ENCODE peak calls at places on chromosomes 6 and 20, in five cellular contexts. K, R, A, P and Y are unnamed samples. For H3K36me3, the result is how much of the 10 kb centered on the place peaks cover.

GRCh38 chr6:48036316-48036715 is 74.7 kb downstream of the PTCHD4 start:
- DNase-seq in A (no peak), R (peak), P (no peak), K (no peak), Y (no peak)

GRCh38 chr6:126657556-126658129 is 317.7 kb downstream of the CENPW start:
- DNase-seq in A (peak), R (peak), P (peak), K (peak), Y (peak)

GRCh38 chr6:75568965-75569364 is 32.7 kb upstream of the SENP6 start:
- DNase-seq in A (no peak), P (no peak), K (no peak), R (no peak), Y (no peak)

GRCh38 chr6:140828833-140829232 is 1303.9 kb upstream of the GJE1 start:
- DNase-seq in R (peak), A (no peak), P (no peak), K (no peak), Y (no peak)

GRCh38 chr20:432208-432607 is 24.1 kb downstream of the RBCK1 start:
- DNase-seq in A (no peak), R (no peak), P (no peak), K (no peak), Y (no peak)

GRCh38 chr20:6501061-6501460 is 266.4 kb upstream of the BMP2 start:
- DNase-seq in P (no peak), K (no peak), R (peak), A (no peak), Y (no peak)

GRCh38 chr6:82705579-82705978 is 342.0 kb downstream of the TPBG start:
- DNase-seq in R (no peak), P (no peak), K (no peak), A (no peak), Y (no peak)

GRCh38 chr6:110814488-110815259 is 595 bp downstream of the CDK19 start:
- DNase-seq in A (peak), P (peak), K (peak), R (peak), Y (peak)

GRCh38 chr6:111791415-111791814 is 81.8 kb downstream of the FYN start:
- DNase-seq in R (peak), A (no peak), P (no peak), K (peak), Y (no peak)

GRCh38 chr6:29509711-29510110 is 22.0 kb upstream of the MAS1L start:
- DNase-seq in K (no peak), A (no peak), R (no peak), P (no peak), Y (no peak)

GRCh38 chr20:20237093-20237959 is 130.6 kb upstream of the INSM1 start:
- DNase-seq in R (peak), P (peak), K (peak), A (peak), Y (peak)

GRCh38 chr6:44593539-44593944 is 206.0 kb downstream of the CDC5L start:
- DNase-seq in A (peak), P (peak), K (peak), R (peak), Y (peak)

GRCh38 chr20:13105864-13106457 is 97.2 kb downstream of the SPTLC3 start:
- DNase-seq in R (peak), K (peak), P (peak), A (no peak), Y (peak)

GRCh38 chr20:3168829-3169590 is 4.3 kb downstream of the LZTS3 start:
- DNase-seq in A (no peak), K (no peak), R (no peak), P (no peak), Y (no peak)

GRCh38 chr6:15366003-15366535 is 120.2 kb downstream of the JARID2 start:
- DNase-seq in P (no peak), A (no peak), K (no peak), R (no peak), Y (peak)

GRCh38 chr6:150418825-150419594 is 50.2 kb downstream of the IYD start:
- DNase-seq in A (no peak), R (peak), P (peak), K (peak), Y (peak)

GRCh38 chr20:10249048-10249770 is 30.6 kb downstream of the SNAP25 start:
- DNase-seq in K (peak), R (peak), P (no peak), A (no peak), Y (no peak)

GRCh38 chr6:39361657-39362486 is 39.4 kb upstream of the KCNK16 start:
- DNase-seq in A (peak), K (peak), R (peak), P (peak), Y (peak)

GRCh38 chr20:38728237-38728761 is 4.0 kb downstream of the SLC32A1 start:
- DNase-seq in A (no peak), P (peak), K (peak), R (no peak), Y (no peak)
- TF ChIP-seq EZH2 in A (no peak), P (no peak), K (no peak), R (peak), Y (no peak)

GRCh38 chr6:108656834-108657233 is 96.1 kb downstream of the FOXO3 start:
- DNase-seq in K (no peak), R (no peak), P (no peak), A (no peak), Y (no peak)

GRCh38 chr6:108661430-108661829 is 100.7 kb downstream of the FOXO3 start:
- DNase-seq in K (no peak), R (peak), A (no peak), P (no peak), Y (no peak)

GRCh38 chr6:108660251-108660650 is 99.5 kb downstream of the FOXO3 start:
- DNase-seq in P (no peak), R (no peak), A (no peak), K (no peak), Y (no peak)

GRCh38 chr6:108655840-108656650 is 95.3 kb downstream of the FOXO3 start:
- DNase-seq in P (no peak), A (no peak), K (no peak), R (peak), Y (peak)

GRCh38 chr6:108658174-108658573 is 97.5 kb downstream of the FOXO3 start:
- DNase-seq in R (no peak), K (no peak), A (no peak), P (no peak), Y (no peak)
- H3K27ac ChIP-seq in R (no peak), K (no peak), A (no peak), P (no peak), Y (no peak)

GRCh38 chr20:37867289-37868195 is 35.4 kb upstream of the VSTM2L start:
- DNase-seq in P (no peak), K (no peak), R (no peak), A (no peak), Y (no peak)

GRCh38 chr20:37868998-37869861 is 33.7 kb upstream of the VSTM2L start:
- DNase-seq in A (no peak), K (peak), R (no peak), P (peak), Y (no peak)

GRCh38 chr20:37872161-37872560 is 30.8 kb upstream of the VSTM2L start:
- DNase-seq in K (no peak), R (no peak), A (no peak), P (no peak), Y (no peak)

GRCh38 chr20:37871751-37872150 is 31.2 kb upstream of the VSTM2L start:
- DNase-seq in A (no peak), R (no peak), P (no peak), K (no peak), Y (no peak)

DNA sequence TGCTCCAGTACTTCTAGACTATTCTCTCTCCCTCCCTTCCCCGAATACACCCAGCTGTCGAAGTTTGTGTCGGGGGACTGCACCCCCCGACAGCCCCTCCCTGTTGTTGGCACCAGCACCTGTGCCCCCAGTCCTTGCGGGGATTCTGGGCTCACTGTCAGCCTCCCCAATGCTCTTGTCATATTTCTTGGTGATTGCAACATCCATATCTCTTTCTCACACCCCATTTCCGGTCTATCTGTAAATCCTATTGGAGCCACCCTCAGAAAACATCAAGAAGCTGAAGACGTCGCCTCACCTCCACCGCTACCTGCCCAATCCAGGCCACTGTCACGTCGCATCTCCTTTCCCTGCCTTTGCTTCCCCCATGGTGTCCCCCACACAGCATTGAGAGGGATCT is 32.6 kb upstream of the VSTM2L start:
- DNase-seq in K (no peak), P (no peak), A (no peak), R (no peak), Y (no peak)
- H3K36me3 ChIP-seq in K (under half), P (under half), A (under half), R (under half), Y (under half)

GRCh38 chr20:46028772-46029371 is at the start of gene SLC12A5:
- DNase-seq in P (no peak), K (no peak), R (no peak), A (no peak), Y (no peak)

GRCh38 chr20:46031014-46031569 is 2.1 kb downstream of the SLC12A5 start:
- DNase-seq in R (no peak), K (no peak), P (no peak), A (no peak), Y (no peak)

GRCh38 chr20:46030290-46031013 is 1.4 kb downstream of the SLC12A5 start:
- DNase-seq in K (no peak), A (no peak), R (no peak), P (peak), Y (no peak)

GRCh38 chr20:46034039-46034438 is 5.0 kb downstream of the SLC12A5 start:
- DNase-seq in A (no peak), P (no peak), R (no peak), K (no peak), Y (no peak)

GRCh38 chr20:46031701-46032254 is 2.8 kb downstream of the SLC12A5 start:
- DNase-seq in A (no peak), R (no peak), K (peak), P (peak), Y (peak)
- TF ChIP-seq EZH2 in A (no peak), R (no peak), K (peak), P (peak), Y (no peak)

GRCh38 chr20:31606928-31607639 is 2.0 kb downstream of the ID1 start:
- DNase-seq in K (peak), A (peak), R (peak), P (peak), Y (peak)

GRCh38 chr20:31605902-31606677 is 1.0 kb downstream of the ID1 start:
- DNase-seq in A (no peak), R (peak), K (peak), P (peak), Y (no peak)

GRCh38 chr20:31607640-31608255 is 2.7 kb downstream of the ID1 start:
- DNase-seq in P (no peak), A (no peak), R (peak), K (no peak), Y (no peak)

GRCh38 chr20:31605031-31605901 is at the start of gene ID1:
- DNase-seq in P (peak), K (peak), A (peak), R (peak), Y (peak)

DNA sequence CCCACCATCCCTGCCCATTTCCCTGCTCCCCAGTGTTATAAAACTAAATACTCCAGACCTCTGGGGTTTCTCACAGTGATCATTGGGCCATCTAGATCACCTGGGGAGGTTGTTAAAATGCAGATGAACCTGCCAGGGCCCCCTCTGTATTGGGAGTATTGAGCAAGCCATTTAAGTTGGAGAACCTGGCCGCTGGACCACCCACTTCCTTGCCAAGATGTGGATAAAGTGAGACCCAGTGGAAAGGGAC is 1.5 kb downstream of the ID1 start:
- DNase-seq in A (no peak), R (no peak), K (peak), P (no peak), Y (no peak)
- H3K27ac ChIP-seq in A (peak), R (peak), K (peak), P (no peak), Y (peak)

DNA sequence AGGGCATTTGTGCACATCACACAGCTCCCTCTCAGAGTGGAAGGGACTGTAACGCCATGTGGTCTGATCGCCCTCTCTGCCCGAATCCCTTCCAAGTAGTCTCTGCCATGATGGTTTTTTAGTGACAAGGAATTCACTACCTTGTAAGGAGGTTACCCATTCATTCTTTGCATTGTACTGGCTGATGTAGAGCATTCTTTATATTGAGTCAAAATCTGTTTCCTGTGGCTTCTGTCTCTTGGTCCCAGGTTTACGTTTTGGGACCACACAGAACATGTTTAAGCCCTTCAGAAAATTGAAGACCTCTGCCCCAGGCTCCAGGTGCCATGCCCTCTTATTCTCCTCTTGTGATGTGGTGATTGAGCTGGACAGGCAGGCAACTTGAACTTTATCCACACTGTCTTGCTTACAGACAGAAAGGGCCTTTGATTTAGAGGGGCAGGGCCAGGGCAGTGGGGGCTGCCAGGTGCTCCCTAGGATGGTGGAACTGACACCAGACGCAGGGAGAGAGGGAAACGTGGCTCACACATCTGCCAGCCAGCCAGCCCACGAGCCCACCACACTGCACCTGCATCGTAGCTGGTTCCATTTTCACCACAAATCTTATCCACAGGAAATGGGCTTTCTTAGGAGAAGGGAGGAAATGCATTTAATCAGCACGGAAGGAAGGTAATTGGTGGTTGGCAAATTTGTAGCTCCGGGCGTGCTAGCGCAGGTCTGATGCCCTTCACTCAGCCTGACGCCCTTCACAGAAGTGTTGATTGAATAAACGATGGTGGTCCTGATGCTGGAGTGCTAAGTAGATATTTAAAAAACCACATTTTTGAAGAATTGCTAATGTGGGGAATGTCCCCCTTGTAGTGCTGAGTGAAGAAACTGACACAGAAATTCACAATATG is 78.2 kb downstream of the TCP11 start:
- DNase-seq in A (no peak), R (no peak), P (no peak), K (no peak), Y (no peak)
- H3K36me3 ChIP-seq in A (under half), R (under half), P (under half), K (under half), Y (under half)

GRCh38 chr20:49657118-49657901 is 56.4 kb downstream of the B4GALT5 start:
- DNase-seq in R (peak), P (no peak), K (no peak), A (no peak), Y (no peak)

GRCh38 chr20:49660912-49661311 is 52.8 kb downstream of the B4GALT5 start:
- DNase-seq in R (no peak), K (no peak), A (no peak), P (no peak), Y (no peak)

GRCh38 chr20:49656304-49656703 is 57.4 kb downstream of the B4GALT5 start:
- DNase-seq in K (no peak), R (peak), A (no peak), P (no peak), Y (no peak)

GRCh38 chr20:49659096-49659495 is 54.6 kb downstream of the B4GALT5 start:
- DNase-seq in R (no peak), P (peak), K (no peak), A (no peak), Y (peak)

GRCh38 chr20:49658508-49658907 is 55.2 kb downstream of the B4GALT5 start:
- DNase-seq in K (peak), R (no peak), A (no peak), P (peak), Y (peak)
- TF ChIP-seq EZH2 in K (no peak), R (no peak), A (no peak), P (no peak), Y (no peak)

DNA sequence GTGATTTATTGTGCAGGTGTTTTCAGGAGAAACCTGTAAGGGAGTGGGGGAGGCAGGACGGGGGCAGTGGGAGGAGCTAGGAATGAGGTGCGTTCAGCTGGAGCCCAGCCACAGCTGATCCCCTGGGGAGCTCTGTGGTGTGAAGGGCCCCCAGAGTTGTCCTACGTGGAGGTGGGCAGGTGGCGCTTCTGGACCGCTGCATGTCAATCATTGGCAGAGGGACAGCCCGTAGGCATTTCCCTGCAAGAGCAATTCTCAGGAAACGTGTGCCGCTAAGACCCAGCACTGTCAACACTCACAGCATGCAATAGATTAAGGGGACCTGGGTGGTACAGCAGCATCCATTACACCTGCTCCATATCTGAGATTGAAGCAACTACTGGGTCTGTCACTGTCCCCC is 88.0 kb downstream of the PRND start:
- DNase-seq in P (no peak), A (no peak), R (no peak), K (no peak), Y (no peak)
- H3K27ac ChIP-seq in P (no peak), A (no peak), R (no peak), K (no peak), Y (no peak)

GRCh38 chr20:34510575-34510974 is 5.6 kb upstream of the DYNLRB1 start:
- DNase-seq in K (no peak), R (no peak), A (no peak), P (no peak), Y (no peak)
- H3K36me3 ChIP-seq in K (under half), R (under half), A (under half), P (under half), Y (under half)